ENCODE peak calls at places on chromosomes 3 and 15, in four cellular contexts. A is GM12878, I is Peyer's patch, U is HepG2. G is an unnamed sample.

GRCh38 chr15:92917606-92918407 is 17.7 kb downstream of the CHD2 start:
- DNase-seq in U (peak), I (peak), A (peak), G (peak)

GRCh38 chr3:30585654-30586053 is 20.7 kb upstream of the TGFBR2 start:
- DNase-seq in A (no peak), U (no peak), I (no peak), G (no peak)

GRCh38 chr3:195446359-195446758 is 3.5 kb upstream of the ACAP2 start:
- DNase-seq in A (no peak), U (no peak), I (no peak), G (no peak)

GRCh38 chr3:52112056-52112455 is 42.2 kb downstream of the POC1A start:
- DNase-seq in A (no peak), U (no peak), I (no peak), G (no peak)

GRCh38 chr15:56496635-56497034 is 31.7 kb upstream of the MNS1 start:
- DNase-seq in I (no peak), U (peak), A (peak), G (peak)

GRCh38 chr3:160050019-160050418 is 61.4 kb downstream of the IL12A start:
- DNase-seq in A (no peak), U (no peak), I (no peak), G (no peak)

GRCh38 chr15:80059786-80060489 is 462 bp downstream of the ZFAND6 start:
- DNase-seq in A (no peak), U (peak), I (no peak), G (peak)

GRCh38 chr3:21779909-21780308 is 28.9 kb upstream of the ZNF385D start:
- DNase-seq in U (no peak), I (no peak), A (no peak), G (no peak)

GRCh38 chr3:141553055-141553454 is 66.2 kb downstream of the RASA2 start:
- DNase-seq in A (no peak), U (no peak), I (no peak), G (no peak)

GRCh38 chr3:128060473-128061381 is 8.5 kb downstream of the SEC61A1 start:
- DNase-seq in I (no peak), U (no peak), A (no peak), G (no peak)

GRCh38 chr3:137294139-137294538 is 336.4 kb downstream of the IL20RB start:
- DNase-seq in A (no peak), I (no peak), U (no peak), G (no peak)

GRCh38 chr15:88612186-88612796 is 8.8 kb upstream of the AEN start:
- DNase-seq in I (no peak), A (no peak), U (no peak), G (no peak)

GRCh38 chr3:52429779-52430415 is 15.0 kb downstream of the SEMA3G start:
- DNase-seq in U (peak), I (peak), A (no peak), G (no peak)

GRCh38 chr3:170414202-170414663 is 4.4 kb upstream of the CLDN11 start:
- DNase-seq in I (peak), A (peak), U (peak), G (peak)

GRCh38 chr3:182895513-182896112 is 84.7 kb downstream of the DCUN1D1 start:
- DNase-seq in A (no peak), I (peak), U (peak), G (no peak)

GRCh38 chr15:35692256-35692867 is 146.4 kb upstream of the DPH6 start:
- DNase-seq in I (no peak), A (no peak), U (no peak), G (no peak)

GRCh38 chr3:33211444-33211843 is 7.2 kb downstream of the SUSD5 start:
- DNase-seq in A (no peak), U (no peak), I (no peak), G (no peak)

GRCh38 chr3:135736740-135737139 is 228.8 kb upstream of the PPP2R3A start:
- DNase-seq in U (peak), A (no peak), I (no peak), G (no peak)

GRCh38 chr15:39918688-39919385 is 1.2 kb downstream of the GPR176 start:
- DNase-seq in A (no peak), U (no peak), I (no peak), G (no peak)

GRCh38 chr3:62228467-62228866 is 144.9 kb downstream of the FEZF2 start:
- DNase-seq in U (no peak), I (no peak), A (no peak), G (no peak)

GRCh38 chr3:183427206-183428139 is 946 bp downstream of the MCF2L2 start:
- DNase-seq in U (no peak), I (no peak), A (no peak), G (peak)

GRCh38 chr15:41886741-41887140 is 7.1 kb downstream of the SPTBN5 start:
- DNase-seq in A (no peak), U (no peak), I (no peak), G (no peak)

GRCh38 chr3:9422712-9423424 is 25.5 kb downstream of the SETD5 start:
- DNase-seq in I (peak), U (peak), A (no peak), G (no peak)

GRCh38 chr15:27059610-27060202 is 88.7 kb downstream of the GABRG3 start:
- DNase-seq in U (peak), A (no peak), I (no peak), G (peak)

GRCh38 chr15:28992340-28992864 is 106.6 kb downstream of the APBA2 start:
- DNase-seq in U (no peak), A (no peak), I (no peak), G (no peak)

GRCh38 chr15:99361541-99362185 is 110.4 kb downstream of the LRRC28 start:
- DNase-seq in I (no peak), A (no peak), U (no peak), G (no peak)

GRCh38 chr15:74725241-74725774 is at the start of gene CYP1A1:
- DNase-seq in U (no peak), A (no peak), I (peak), G (no peak)

GRCh38 chr3:194130211-194130610 is 5.7 kb upstream of the HES1 start:
- DNase-seq in A (no peak), I (peak), U (no peak), G (no peak)

GRCh38 chr3:177278016-177278415 is 80.7 kb upstream of the TBL1XR1 start:
- DNase-seq in A (no peak), I (no peak), U (no peak), G (no peak)

GRCh38 chr3:71579301-71579933 is 4.1 kb downstream of the FOXP1 start:
- DNase-seq in A (no peak), I (no peak), U (no peak), G (no peak)

GRCh38 chr3:65024148-65024547 is 336.3 kb upstream of the ADAMTS9 start:
- DNase-seq in A (no peak), I (no peak), U (no peak), G (no peak)
- TF ChIP-seq CTCF in A (no peak), I (no peak), U (no peak), G (no peak)

GRCh38 chr3:162082516-162082915 is 585.9 kb downstream of the OTOL1 start:
- DNase-seq in I (no peak), A (no peak), U (no peak), G (no peak)

GRCh38 chr3:162087361-162087760 is 590.8 kb downstream of the OTOL1 start:
- DNase-seq in U (no peak), I (no peak), A (no peak), G (no peak)
- TF ChIP-seq CTCF in U (no peak), I (no peak), A (no peak), G (no peak)

DNA sequence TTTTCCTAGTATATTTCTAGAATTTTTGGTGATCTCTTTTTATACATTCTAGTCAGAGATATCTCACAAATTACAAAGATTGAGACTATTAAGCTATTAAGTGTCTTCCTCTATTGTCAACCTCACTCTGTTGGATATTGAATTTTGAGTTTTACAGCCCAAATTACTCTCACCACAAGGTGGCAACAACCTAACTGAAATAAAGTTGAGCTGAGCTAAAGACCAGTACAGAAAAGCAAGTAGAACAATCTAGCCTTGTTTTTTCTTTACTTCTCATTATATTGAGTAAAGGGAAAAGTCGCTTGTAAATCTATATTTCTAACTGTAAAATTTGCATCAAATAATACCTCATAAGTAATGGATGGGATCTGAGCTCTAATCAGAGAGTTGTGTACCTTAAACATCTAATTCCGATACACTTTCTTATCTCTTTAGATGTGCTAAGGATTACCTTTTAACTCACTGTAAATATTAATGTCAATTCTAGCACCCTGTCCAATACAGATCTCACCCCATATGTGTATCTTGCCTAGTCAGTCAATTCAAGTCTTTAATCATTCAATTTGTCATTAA is 13.6 kb upstream of the COMMD2 start:
- DNase-seq in I (no peak), U (peak), A (no peak), G (no peak)
- TF ChIP-seq CTCF in I (peak), U (peak), A (peak), G (peak)

DNA sequence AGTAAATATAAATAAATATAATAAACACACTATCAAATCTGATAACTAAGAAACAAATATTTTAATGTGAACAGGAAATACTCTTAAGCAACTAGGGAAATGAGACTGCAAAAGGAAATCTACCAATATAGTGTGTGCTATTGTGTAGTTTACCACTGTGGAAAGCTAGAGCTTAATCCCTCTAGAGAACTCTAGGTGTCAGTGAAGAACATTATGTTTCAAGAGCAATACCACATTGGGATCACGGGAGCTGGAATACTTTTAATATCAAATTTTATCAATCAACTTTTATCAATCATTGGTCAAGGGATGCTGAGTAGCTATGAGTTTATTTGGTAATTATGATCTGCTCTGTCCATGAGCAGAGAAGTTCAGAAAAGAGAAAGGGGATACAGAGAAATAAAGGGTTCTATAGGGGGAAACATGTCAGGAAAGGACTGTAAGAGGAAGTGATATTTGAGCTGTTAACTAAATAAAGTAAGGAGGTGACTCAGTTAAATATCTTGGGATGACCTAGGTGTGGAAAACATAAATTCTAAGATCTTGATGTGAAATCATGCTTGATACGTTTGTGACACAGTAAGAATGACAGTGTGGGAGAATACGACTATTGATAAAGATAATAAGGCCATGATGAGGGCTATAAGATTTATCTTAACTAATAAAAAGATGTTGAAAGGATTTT is 762.2 kb upstream of the ALCAM start:
- DNase-seq in A (no peak), U (no peak), I (no peak), G (no peak)
- TF ChIP-seq CTCF in A (no peak), U (no peak), I (no peak), G (no peak)

GRCh38 chr3:99627062-99627826 is 11.2 kb upstream of the COL8A1 start:
- DNase-seq in U (no peak), I (no peak), A (no peak), G (no peak)
- TF ChIP-seq CTCF in U (no peak), I (no peak), A (no peak), G (no peak)

GRCh38 chr3:166837535-166837934 is 542.6 kb downstream of the ZBBX start:
- DNase-seq in U (peak), A (no peak), I (no peak), G (no peak)
- TF ChIP-seq CTCF in U (peak), A (no peak), I (no peak), G (peak)

GRCh38 chr3:50533346-50533745 is 29.9 kb upstream of the CACNA2D2 start:
- DNase-seq in A (no peak), I (no peak), U (no peak), G (no peak)

GRCh38 chr3:50534721-50535330 is 31.4 kb upstream of the CACNA2D2 start:
- DNase-seq in I (no peak), A (no peak), U (no peak), G (no peak)

GRCh38 chr3:50529996-50530706 is 26.7 kb upstream of the CACNA2D2 start:
- DNase-seq in I (no peak), A (no peak), U (no peak), G (no peak)

GRCh38 chr3:50531201-50531600 is 27.8 kb upstream of the CACNA2D2 start:
- DNase-seq in I (no peak), U (no peak), A (no peak), G (no peak)

GRCh38 chr3:50532062-50532705 is 28.8 kb upstream of the CACNA2D2 start:
- DNase-seq in U (no peak), A (no peak), I (no peak), G (no peak)
- TF ChIP-seq CTCF in U (no peak), A (no peak), I (no peak), G (no peak)

GRCh38 chr3:64074091-64074490 is 50.8 kb upstream of the PSMD6 start:
- DNase-seq in I (no peak), A (no peak), U (no peak), G (no peak)

GRCh38 chr3:64074895-64075679 is 51.8 kb upstream of the PSMD6 start:
- DNase-seq in U (no peak), A (no peak), I (no peak), G (no peak)

GRCh38 chr3:64078966-64079365 is 55.7 kb upstream of the PSMD6 start:
- DNase-seq in I (no peak), A (no peak), U (no peak), G (no peak)

GRCh38 chr3:64072111-64072510 is 48.8 kb upstream of the PSMD6 start:
- DNase-seq in U (no peak), I (no peak), A (no peak), G (no peak)

DNA sequence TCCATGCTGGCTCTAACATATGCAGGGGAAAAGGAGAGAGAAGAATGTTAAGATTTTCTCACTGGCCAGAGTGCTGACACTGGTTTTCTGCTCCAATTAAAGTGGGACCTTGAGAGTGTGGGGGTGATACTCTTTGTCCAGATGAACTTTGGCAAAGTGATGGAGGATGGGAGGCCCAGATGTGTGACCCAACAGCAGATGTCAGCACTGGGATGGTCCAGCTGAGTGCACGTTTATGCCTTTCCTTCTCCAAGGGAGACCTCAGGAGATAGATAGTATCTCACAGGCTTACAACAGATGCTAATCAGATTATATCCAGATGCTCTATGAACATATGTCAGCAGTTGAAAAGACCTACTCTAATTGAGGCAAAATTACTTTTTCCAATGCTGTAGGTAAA is 50.1 kb upstream of the PSMD6 start:
- DNase-seq in A (no peak), I (no peak), U (no peak), G (no peak)
- TF ChIP-seq CTCF in A (no peak), I (no peak), U (peak), G (no peak)

DNA sequence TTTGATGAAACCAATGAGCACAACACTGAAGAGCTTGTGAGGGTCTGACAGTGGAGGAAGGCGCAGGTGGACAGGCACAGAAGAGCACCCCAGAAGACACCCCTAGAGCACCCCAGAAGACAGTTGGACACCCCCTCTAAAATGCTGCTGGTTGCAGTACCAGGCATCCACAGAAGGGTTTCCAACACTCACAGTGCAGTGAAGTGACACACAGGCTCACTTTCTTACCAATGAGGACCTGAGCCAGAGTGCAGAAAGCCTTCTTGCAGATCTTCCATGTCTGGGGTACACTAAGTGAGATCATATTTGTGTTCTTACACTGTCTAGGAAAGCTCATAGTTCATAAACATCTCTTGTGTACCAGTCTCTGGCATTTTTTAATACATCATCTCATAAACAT is 27.6 kb downstream of the CCNL1 start:
- DNase-seq in A (no peak), U (no peak), I (no peak), G (no peak)
- TF ChIP-seq CTCF in A (no peak), U (no peak), I (no peak), G (no peak)

G was measured in GM20000.